ENCODE peak calls at places on chromosomes 12 and 14, in four cellular contexts. D, G, X and R are unnamed samples.

GRCh38 chr14:72643317-72643801 is 250.5 kb downstream of the DPF3 start:
- DNase-seq in X (no peak), G (no peak), D (no peak), R (peak)

GRCh38 chr14:99699071-99699760 is 15.1 kb downstream of the CYP46A1 start:
- DNase-seq in X (no peak), G (no peak), D (no peak), R (no peak)

GRCh38 chr12:93208011-93208410 is 169.7 kb upstream of the NUDT4 start:
- DNase-seq in X (no peak), D (no peak), G (no peak), R (no peak)

GRCh38 chr12:85803231-85803630 is 33.0 kb downstream of the RASSF9 start:
- DNase-seq in X (no peak), D (no peak), G (no peak), R (no peak)

GRCh38 chr12:40158592-40159111 is 52.8 kb upstream of the SLC2A13 start:
- DNase-seq in X (no peak), D (no peak), G (no peak), R (peak)

GRCh38 chr14:54325766-54326165 is 71.0 kb upstream of the CDKN3 start:
- DNase-seq in G (no peak), D (no peak), X (no peak), R (peak)

GRCh38 chr14:68762944-68763831 is 29.7 kb downstream of the ZFP36L1 start:
- DNase-seq in D (no peak), X (no peak), G (no peak), R (no peak)

GRCh38 chr14:31024042-31024480 is 1.4 kb upstream of the AP4S1 start:
- DNase-seq in G (no peak), X (no peak), D (no peak), R (no peak)

GRCh38 chr12:5872745-5873144 is 72.3 kb downstream of the ANO2 start:
- DNase-seq in G (no peak), D (no peak), X (peak), R (peak)

GRCh38 chr12:30529489-30530269 is 166.0 kb downstream of the IPO8 start:
- DNase-seq in D (no peak), G (no peak), X (no peak), R (no peak)

GRCh38 chr12:3204716-3205617 is 127.8 kb downstream of the TSPAN9 start:
- DNase-seq in X (no peak), D (peak), G (no peak), R (peak)

GRCh38 chr14:71610797-71611196 is 321.4 kb upstream of the RGS6 start:
- DNase-seq in G (no peak), X (no peak), D (peak), R (no peak)

GRCh38 chr12:1234073-1234472 is 243.1 kb downstream of the ERC1 start:
- DNase-seq in D (no peak), X (no peak), G (no peak), R (peak)

GRCh38 chr12:50057000-50057841 is at the start of gene ASIC1:
- DNase-seq in G (no peak), X (peak), D (peak), R (peak)

GRCh38 chr14:22836301-22837058 is at the start of gene MMP14:
- DNase-seq in G (no peak), X (no peak), D (no peak), R (peak)

GRCh38 chr14:23694085-23694975 is 58.2 kb downstream of the DHRS2 start:
- DNase-seq in X (no peak), D (no peak), G (no peak), R (peak)

GRCh38 chr12:40663781-40664180 is 28.5 kb upstream of the CNTN1 start:
- DNase-seq in X (no peak), D (no peak), G (no peak), R (no peak)

GRCh38 chr12:28050606-28051005 is 78.1 kb upstream of the PTHLH start:
- DNase-seq in X (no peak), G (no peak), D (no peak), R (no peak)

GRCh38 chr14:81172353-81172752 is 48.4 kb downstream of the GTF2A1 start:
- DNase-seq in D (no peak), X (no peak), G (no peak), R (no peak)